ENCODE peak calls at places on chromosomes 6 and 20, in four cellular contexts. G is heart right ventricle, O is neural crest cell, H is tibial artery. T is an unnamed sample.

GRCh38 chr6:48641544-48641943 is 530.5 kb upstream of the PTCHD4 start:
- DNase-seq in G (no peak), O (no peak), H (no peak), T (no peak)

GRCh38 chr6:63549076-63549475 is 23.2 kb upstream of the LOC128125822 start:
- DNase-seq in G (no peak), O (no peak), H (no peak), T (no peak)

GRCh38 chr6:113142775-113143174 is 714.4 kb upstream of the MARCKS start:
- DNase-seq in G (no peak), O (no peak), H (no peak), T (no peak)

GRCh38 chr6:147585256-147585655 is 76.8 kb downstream of the SAMD5 start:
- DNase-seq in G (no peak), O (no peak), H (no peak), T (no peak)

GRCh38 chr6:150324044-150324443 is 44.8 kb upstream of the IYD start:
- DNase-seq in G (no peak), O (no peak), H (no peak), T (no peak)

GRCh38 chr6:1015819-1016218 is 296.1 kb upstream of the FOXQ1 start:
- DNase-seq in G (no peak), O (no peak), H (no peak), T (no peak)

GRCh38 chr6:42704937-42705374 is 17.4 kb downstream of the PRPH2 start:
- DNase-seq in G (no peak), O (no peak), H (no peak), T (no peak)

GRCh38 chr6:80608881-80609280 is 502.4 kb downstream of the BCKDHB start:
- DNase-seq in G (no peak), O (no peak), H (no peak), T (no peak)

GRCh38 chr6:117951783-117952182 is 44.7 kb downstream of the SLC35F1 start:
- DNase-seq in G (no peak), O (no peak), H (no peak), T (no peak)

GRCh38 chr6:12288211-12288618 is 1.9 kb upstream of the EDN1 start:
- DNase-seq in G (no peak), O (no peak), H (no peak), T (no peak)

GRCh38 chr20:37986873-37987601 is 46.2 kb downstream of the TTI1 start:
- DNase-seq in G (peak), O (no peak), H (peak), T (no peak)

GRCh38 chr6:140766999-140767398 is 1365.7 kb upstream of the GJE1 start:
- DNase-seq in G (no peak), O (no peak), H (no peak), T (no peak)

GRCh38 chr6:71886184-71887005 is at the start of gene RIMS1:
- DNase-seq in G (peak), O (peak), H (peak), T (no peak)

GRCh38 chr6:170286246-170286933 is 4.5 kb downstream of the DLL1 start:
- DNase-seq in G (peak), O (peak), H (no peak), T (no peak)

GRCh38 chr20:45230631-45231030 is 9.5 kb downstream of the SEMG2 start:
- DNase-seq in G (no peak), O (no peak), H (no peak), T (no peak)

GRCh38 chr6:48567016-48567415 is 456.0 kb upstream of the PTCHD4 start:
- DNase-seq in G (no peak), O (no peak), H (no peak), T (no peak)

GRCh38 chr6:28771401-28772267 is 152.2 kb downstream of the TRIM27 start:
- DNase-seq in G (no peak), O (no peak), H (no peak), T (no peak)
- TF ChIP-seq CTCF in G (no peak), O (peak), H (no peak), T (no peak)

DNA sequence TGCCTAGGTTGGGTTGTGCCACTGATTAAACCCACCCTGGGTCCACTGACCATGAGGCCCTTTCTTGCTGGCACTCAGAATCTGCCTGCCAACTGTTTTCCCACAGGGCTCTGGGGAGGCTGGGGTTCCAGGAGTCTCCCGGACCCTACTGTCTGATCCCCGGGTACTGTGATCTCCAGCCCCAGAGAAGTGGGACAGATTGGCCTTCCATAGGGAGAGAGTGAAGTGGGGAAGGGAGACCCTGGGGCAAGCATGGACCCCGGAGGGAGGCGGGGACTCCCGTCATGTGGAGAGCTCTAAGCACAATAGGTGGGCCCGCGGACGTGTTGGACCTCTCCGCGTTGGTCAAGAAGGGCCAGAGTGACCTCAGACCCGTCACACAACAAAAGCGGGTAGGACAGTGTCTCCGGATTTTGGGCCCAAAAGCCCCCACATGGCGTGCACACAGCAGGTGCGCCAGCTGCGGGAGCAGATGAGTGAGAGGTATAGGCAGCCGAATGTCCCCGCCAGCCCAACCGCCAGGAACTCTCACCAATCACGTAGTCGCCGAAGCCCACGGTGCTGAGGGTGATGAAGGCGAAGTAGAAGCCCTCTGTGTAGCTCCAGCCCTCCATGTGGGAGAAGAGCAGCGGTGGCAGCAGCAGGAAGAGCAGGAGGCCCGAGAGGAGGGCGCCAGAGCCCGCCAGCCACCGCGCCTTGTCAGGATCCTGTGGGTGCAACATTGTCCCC is 10.6 kb downstream of the KCNK17 start:
- DNase-seq in G (no peak), O (no peak), H (no peak), T (no peak)
- TF ChIP-seq CTCF in G (peak), O (no peak), H (no peak), T (no peak)

GRCh38 chr20:36377348-36378326 is 71.5 kb downstream of the DLGAP4 start:
- DNase-seq in G (no peak), O (no peak), H (no peak), T (no peak)

GRCh38 chr20:36371391-36371790 is 65.3 kb downstream of the DLGAP4 start:
- DNase-seq in G (no peak), O (no peak), H (no peak), T (no peak)

GRCh38 chr20:36372671-36373070 is 66.5 kb downstream of the DLGAP4 start:
- DNase-seq in G (no peak), O (no peak), H (no peak), T (no peak)

GRCh38 chr20:36373089-36373488 is 67.0 kb downstream of the DLGAP4 start:
- DNase-seq in G (no peak), O (no peak), H (no peak), T (no peak)

DNA sequence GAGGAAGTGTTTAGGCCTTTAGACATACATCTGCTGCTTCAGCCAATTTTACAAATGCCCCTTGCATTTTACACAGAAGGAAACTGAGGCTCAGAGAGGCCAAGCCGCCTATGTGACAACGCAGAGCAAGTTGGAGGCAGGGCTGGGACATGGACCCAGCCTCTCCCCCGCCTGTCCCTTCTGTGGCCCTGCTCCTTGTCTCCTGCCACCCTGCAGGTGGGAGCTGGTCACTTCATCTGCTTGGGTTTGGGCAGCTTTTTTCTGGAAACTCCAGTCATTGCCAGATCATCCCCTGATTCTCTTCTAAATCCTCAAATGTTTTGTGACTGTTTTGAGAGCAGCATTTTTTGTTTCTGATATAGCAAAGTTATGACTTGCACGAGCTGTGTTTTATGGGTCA is 68.9 kb downstream of the DLGAP4 start:
- DNase-seq in G (no peak), O (no peak), H (no peak), T (no peak)
- TF ChIP-seq CTCF in G (no peak), O (no peak), H (no peak), T (no peak)

GRCh38 chr6:3165631-3166534 is 8.5 kb upstream of the TUBB2A start:
- DNase-seq in G (no peak), O (no peak), H (no peak), T (no peak)

GRCh38 chr6:3164388-3164787 is 7.0 kb upstream of the TUBB2A start:
- DNase-seq in G (no peak), O (no peak), H (no peak), T (no peak)

GRCh38 chr6:3162565-3163247 is 5.4 kb upstream of the TUBB2A start:
- DNase-seq in G (peak), O (peak), H (peak), T (peak)

GRCh38 chr6:3162067-3162497 is 4.7 kb upstream of the TUBB2A start:
- DNase-seq in G (no peak), O (no peak), H (no peak), T (no peak)

GRCh38 chr6:3163248-3163594 is 5.9 kb upstream of the TUBB2A start:
- DNase-seq in G (no peak), O (no peak), H (no peak), T (no peak)
- TF ChIP-seq CTCF in G (no peak), O (no peak), H (no peak), T (no peak)

DNA sequence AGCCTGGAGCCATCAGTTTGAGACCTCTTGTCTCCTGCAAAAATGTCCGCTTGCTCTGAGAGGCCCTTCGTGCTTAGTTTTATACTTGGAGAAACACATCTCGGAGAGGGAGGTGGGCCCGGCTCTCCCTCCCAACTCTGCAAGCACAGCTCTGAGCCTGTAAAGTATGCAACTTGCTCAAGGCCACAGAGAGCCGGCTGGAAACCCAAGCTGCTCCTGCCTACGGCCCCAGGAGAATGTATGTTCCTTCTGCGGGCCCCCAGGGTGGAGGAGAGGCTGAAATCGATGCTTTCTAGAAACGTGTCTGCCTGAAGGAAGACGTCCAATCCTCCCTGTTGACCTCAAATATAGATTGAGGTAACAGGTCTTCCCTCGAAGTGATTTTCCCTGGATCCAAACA is 205.4 kb downstream of the PREX1 start:
- DNase-seq in G (no peak), O (no peak), H (no peak), T (no peak)
- TF ChIP-seq CTCF in G (no peak), O (no peak), H (no peak), T (no peak)

GRCh38 chr20:20606046-20606445 is 106.4 kb downstream of the RALGAPA2 start:
- DNase-seq in G (no peak), O (no peak), H (no peak), T (no peak)

GRCh38 chr20:20606881-20607280 is 105.6 kb downstream of the RALGAPA2 start:
- DNase-seq in G (no peak), O (no peak), H (no peak), T (no peak)

GRCh38 chr20:20612251-20612650 is 100.2 kb downstream of the RALGAPA2 start:
- DNase-seq in G (no peak), O (no peak), H (no peak), T (no peak)

GRCh38 chr20:20611165-20611564 is 101.3 kb downstream of the RALGAPA2 start:
- DNase-seq in G (no peak), O (no peak), H (no peak), T (no peak)

DNA sequence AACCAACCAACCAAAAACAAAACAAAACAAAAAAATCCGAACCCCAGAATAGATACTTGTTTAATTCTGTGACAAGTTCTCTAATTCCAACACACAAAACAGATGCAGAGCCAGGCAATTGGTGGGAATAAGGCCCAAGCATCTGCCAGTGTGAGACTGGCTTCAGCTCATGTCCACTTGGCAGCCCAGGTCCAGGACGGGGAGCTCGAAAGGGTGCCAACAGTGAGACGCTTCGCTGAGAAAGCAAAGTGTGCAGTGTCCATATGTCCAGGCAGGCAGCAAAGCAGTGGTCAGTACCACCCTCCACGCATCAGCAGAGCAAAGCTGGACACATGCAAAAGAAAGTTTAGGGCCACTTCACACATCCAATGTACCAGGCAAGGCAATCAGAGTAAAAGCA is 102.9 kb downstream of the RALGAPA2 start:
- DNase-seq in G (no peak), O (no peak), H (no peak), T (no peak)
- TF ChIP-seq CTCF in G (no peak), O (no peak), H (no peak), T (no peak)

GRCh38 chr20:56801991-56802740 is 173.1 kb downstream of the TFAP2C start:
- DNase-seq in G (no peak), O (no peak), H (no peak), T (no peak)
- TF ChIP-seq CTCF in G (no peak), O (no peak), H (no peak), T (no peak)

DNA sequence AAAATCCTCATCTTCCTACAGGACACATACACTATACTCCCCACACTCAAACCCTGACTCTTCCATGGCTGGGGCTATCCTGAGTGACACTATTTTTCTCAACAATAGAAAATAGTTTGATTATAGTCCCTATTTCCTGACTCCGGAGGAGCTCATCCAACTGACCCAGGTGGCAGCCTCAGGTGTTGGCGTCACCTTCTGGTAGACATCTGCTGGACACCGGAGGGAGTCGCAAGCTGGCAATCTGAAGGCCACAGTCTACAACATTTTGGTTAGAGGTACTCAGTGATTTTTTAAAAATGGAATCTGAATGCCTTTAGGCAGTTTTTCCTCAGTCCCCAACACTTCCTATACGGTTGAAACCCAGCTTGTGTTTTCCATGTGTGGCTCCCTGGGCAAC is 32.2 kb upstream of the OCSTAMP start:
- DNase-seq in G (no peak), O (no peak), H (no peak), T (no peak)
- TF ChIP-seq CTCF in G (no peak), O (no peak), H (no peak), T (no peak)

GRCh38 chr6:166515072-166515810 is 71.2 kb downstream of the RAMACL start:
- DNase-seq in G (no peak), O (no peak), H (peak), T (peak)
- TF ChIP-seq CTCF in G (no peak), O (no peak), H (no peak), T (no peak)

DNA sequence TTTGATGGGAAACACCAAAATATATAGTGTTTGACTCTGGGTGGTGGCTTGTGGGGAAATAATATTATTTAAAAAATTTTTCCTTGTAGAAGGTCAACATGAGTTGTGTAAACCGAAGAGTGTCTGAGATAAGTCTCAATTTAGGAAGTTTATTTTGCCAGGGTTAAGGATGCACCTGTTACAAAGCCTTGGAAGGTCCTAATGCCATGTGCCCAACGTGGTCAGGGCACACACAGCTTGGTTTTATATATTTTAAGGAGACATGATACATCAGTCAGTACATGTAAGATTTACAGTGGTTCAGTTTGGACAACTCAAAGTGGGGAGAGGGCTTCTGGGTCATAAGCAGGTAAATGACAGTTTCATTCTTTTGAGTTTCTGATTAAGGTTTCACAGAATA is 162.1 kb downstream of the ZFAND3 start:
- DNase-seq in G (no peak), O (no peak), H (no peak), T (no peak)
- TF ChIP-seq CTCF in G (no peak), O (no peak), H (no peak), T (no peak)